ENCODE peak calls at places on chromosomes 6 and 20, in ten cellular contexts. X is RWPE1; J is activated T-helper 2 cell treated with anti-CD3 and anti-CD28 coated beads, Interferon-gamma antibody, Interleukin-2, Interleukin-4, amounts not matched to agents 10 μg/mL and 5 μg/mL and 100 μg/mL, durations not matched to agents 14 hours and 24 hours and 36 hours; I is T1000; A is Calu3; P is hippocampal formation; D is endodermal cell; S is left cardiac atrium; L is NCI-H187 treated with DMSO at 0.1 percent for 48 hours; V is NCI-H1092. B is an unnamed sample.
A peak's percentile ranks its signal among the peaks of the same experiment; 100 is the strongest.

GRCh38 chr6:41306187-41306854 is 19.8 kb upstream of the TREM1 start:
- DNase-seq in L (no peak), A (peak; percentile 81), P (no peak), I (no peak), S (no peak), X (peak; percentile 67), J (no peak), D (peak; percentile 82), V (peak; percentile 31), B (peak; percentile 74)

GRCh38 chr20:50610212-50610718 is 81.1 kb downstream of the RIPOR3 start:
- DNase-seq in A (no peak), S (no peak), X (no peak), J (no peak), V (no peak), I (no peak), D (peak; percentile 41), L (no peak), P (no peak), B (no peak)

GRCh38 chr6:121806116-121806515 is 370.7 kb downstream of the GJA1 start:
- DNase-seq in J (no peak), L (no peak), D (no peak), X (no peak), I (no peak), V (no peak), P (no peak), A (no peak), S (no peak), B (no peak)

GRCh38 chr20:2955257-2955950 is 82.1 kb downstream of the PTPRA start:
- DNase-seq in A (no peak), I (no peak), L (no peak), S (no peak), P (no peak), J (no peak), X (no peak), V (no peak), D (no peak), B (no peak)

GRCh38 chr6:30334077-30334476 is 7.3 kb downstream of the TRIM39 start:
- DNase-seq in X (no peak), A (no peak), I (no peak), P (no peak), D (no peak), L (no peak), V (no peak), S (no peak), J (no peak), B (no peak)

GRCh38 chr6:38194282-38194572 is 374.7 kb downstream of the ZFAND3 start:
- DNase-seq in S (no peak), I (no peak), L (no peak), P (no peak), A (no peak), V (no peak), J (no peak), X (no peak), D (no peak), B (no peak)

GRCh38 chr6:165987483-165988305 is 180.0 kb downstream of the TBXT start:
- DNase-seq in D (peak; percentile 86), P (peak; percentile 34), I (peak; percentile 55), J (no peak), L (no peak), S (peak; percentile 90), V (peak; percentile 9), X (peak; percentile 30), A (peak; percentile 69), B (peak; percentile 71)

GRCh38 chr20:52219441-52219840 is 27.9 kb upstream of the ZFP64 start:
- DNase-seq in P (no peak), J (no peak), I (no peak), D (peak; percentile 47), S (no peak), A (peak; percentile 12), L (no peak), V (no peak), X (peak; percentile 40), B (peak; percentile 15)

GRCh38 chr6:93784794-93785757 is 365.7 kb upstream of the EPHA7 start:
- DNase-seq in A (no peak), X (no peak), D (no peak), J (no peak), V (no peak), S (no peak), P (no peak), L (no peak), I (peak; percentile 16), B (peak; percentile 3)

GRCh38 chr20:45300961-45301360 is 5.7 kb upstream of the RBPJL start:
- DNase-seq in V (no peak), A (peak; percentile 79), I (no peak), P (no peak), X (peak; percentile 46), J (peak; percentile 22), D (peak; percentile 96), L (no peak), S (no peak), B (peak; percentile 81)

GRCh38 chr6:34151321-34152041 is 5.6 kb upstream of the GRM4 start:
- DNase-seq in A (peak; percentile 75), V (no peak), J (no peak), D (peak; percentile 90), X (no peak), P (no peak), I (no peak), S (no peak), L (no peak), B (peak; percentile 70)

GRCh38 chr20:58875541-58876134 is 23.1 kb downstream of the GNAS start:
- DNase-seq in J (no peak), I (peak; percentile 16), D (no peak), V (no peak), P (no peak), A (peak; percentile 88), L (no peak), S (no peak), X (peak; percentile 94), B (no peak)

GRCh38 chr6:37615564-37616340 is 81.9 kb downstream of the MDGA1 start:
- DNase-seq in A (no peak), S (no peak), D (no peak), X (no peak), P (no peak), J (no peak), V (no peak), I (peak; percentile 49), L (no peak), B (no peak)

GRCh38 chr6:21947751-21948386 is 349.0 kb downstream of the PRL start:
- DNase-seq in D (no peak), I (no peak), P (no peak), S (no peak), L (no peak), A (no peak), X (no peak), V (no peak), J (no peak), B (peak; percentile 14)

GRCh38 chr6:13396241-13396792 is 68.0 kb upstream of the TBC1D7 start:
- DNase-seq in I (no peak), S (no peak), V (no peak), J (no peak), X (no peak), L (no peak), D (no peak), P (no peak), A (no peak), B (no peak)

GRCh38 chr6:32087574-32088486 is 21.3 kb downstream of the TNXB start:
- DNase-seq in V (no peak), S (peak; percentile 93), P (no peak), L (no peak), J (peak; percentile 51), D (peak; percentile 96), X (peak; percentile 65), I (no peak), A (peak; percentile 95), B (peak; percentile 85)

GRCh38 chr6:62283828-62284411 is 2.1 kb downstream of the KHDRBS2 start:
- DNase-seq in X (no peak), D (peak; percentile 46), J (no peak), V (no peak), L (no peak), P (no peak), S (no peak), A (peak; percentile 4), I (peak; percentile 8), B (no peak)

GRCh38 chr6:151690303-151690702 is 117.2 kb upstream of the ESR1 start:
- DNase-seq in V (no peak), A (no peak), S (no peak), D (no peak), P (no peak), L (no peak), X (no peak), I (no peak), J (no peak), B (no peak)

GRCh38 chr6:142845624-142846458 is 99.1 kb downstream of the HIVEP2 start:
- DNase-seq in P (peak; percentile 85), V (no peak), I (peak; percentile 71), A (peak; percentile 78), L (no peak), X (no peak), S (peak; percentile 92), J (peak; percentile 35), D (peak; percentile 87), B (peak; percentile 98)

GRCh38 chr6:144423167-144423566 is 138.0 kb downstream of the UTRN start:
- DNase-seq in D (no peak), P (no peak), I (no peak), S (no peak), V (no peak), X (no peak), A (no peak), J (no peak), L (no peak), B (no peak)

GRCh38 chr6:133977983-133978895 is 25.2 kb downstream of the TBPL1 start:
- DNase-seq in I (no peak), X (peak; percentile 44), L (no peak), P (no peak), A (no peak), D (no peak), S (no peak), V (no peak), J (no peak), B (no peak)

GRCh38 chr6:63941747-63942470 is 306.3 kb downstream of the PHF3 start:
- DNase-seq in V (no peak), J (no peak), P (no peak), A (no peak), D (no peak), X (no peak), S (no peak), L (no peak), I (no peak), B (no peak)

GRCh38 chr6:32194825-32195651 is 2.6 kb upstream of the GPSM3 start:
- DNase-seq in D (peak; percentile 71), V (no peak), L (no peak), I (no peak), S (no peak), X (peak; percentile 38), J (peak; percentile 40), P (peak; percentile 35), A (peak; percentile 65), B (no peak)

GRCh38 chr20:50646483-50646996 is 44.8 kb downstream of the RIPOR3 start:
- DNase-seq in D (no peak), S (no peak), A (no peak), V (no peak), I (no peak), X (no peak), P (no peak), J (no peak), L (no peak), B (peak; percentile 51)

GRCh38 chr6:20472748-20473147 is 61.5 kb upstream of the CDKAL1 start:
- DNase-seq in D (no peak), J (no peak), P (no peak), I (no peak), V (no peak), L (no peak), A (no peak), S (no peak), X (no peak), B (no peak)

GRCh38 chr6:30591008-30591407 is 19.8 kb downstream of the ABCF1 start:
- DNase-seq in J (no peak), P (no peak), V (no peak), S (no peak), X (peak; percentile 83), D (no peak), L (no peak), A (peak; percentile 55), I (no peak), B (peak; percentile 74)

GRCh38 chr20:2545594-2545993 is 9.2 kb downstream of the TMC2 start:
- DNase-seq in X (no peak), A (no peak), J (no peak), D (no peak), I (no peak), L (no peak), S (no peak), P (no peak), V (no peak), B (no peak)

GRCh38 chr6:35176625-35177024 is 35.5 kb upstream of the TCP11 start:
- DNase-seq in V (no peak), J (no peak), L (no peak), P (no peak), D (no peak), I (no peak), S (no peak), A (no peak), X (no peak), B (no peak)